ENCODE peak calls at places on chromosomes 2 and 18, in four cellular contexts. One of them, this sample, is unnamed.

GRCh38 chr18:961644-962355 is 57.1 kb downstream of the ADCYAP1 start:
- DNase-seq in body of pancreas: no peak
- DNase-seq in cardiac fibroblast: peak
- DNase-seq in pancreas: no peak
- DNase-seq in this sample: no peak

GRCh38 chr2:64276417-64277095 is 132.3 kb upstream of the PELI1 start:
- DNase-seq in body of pancreas: no peak
- DNase-seq in cardiac fibroblast: no peak
- DNase-seq in pancreas: no peak
- DNase-seq in this sample: no peak

GRCh38 chr18:78783564-78783960 is 196.1 kb upstream of the SALL3 start:
- DNase-seq in body of pancreas: no peak
- DNase-seq in cardiac fibroblast: no peak
- DNase-seq in pancreas: no peak
- DNase-seq in this sample: no peak

GRCh38 chr18:69631281-69631680 is 230.6 kb downstream of the DOK6 start:
- DNase-seq in body of pancreas: no peak
- DNase-seq in cardiac fibroblast: no peak
- DNase-seq in pancreas: no peak
- DNase-seq in this sample: no peak

GRCh38 chr2:200471324-200471848 is 38.5 kb downstream of the KCTD18 start:
- DNase-seq in body of pancreas: no peak
- DNase-seq in cardiac fibroblast: peak
- DNase-seq in pancreas: no peak
- DNase-seq in this sample: no peak

GRCh38 chr2:167144179-167144898 is 256.1 kb downstream of the XIRP2 start:
- DNase-seq in body of pancreas: no peak
- DNase-seq in cardiac fibroblast: peak
- DNase-seq in pancreas: no peak
- DNase-seq in this sample: no peak

GRCh38 chr2:181977661-181978350 is 7.8 kb upstream of the PPP1R1C start:
- DNase-seq in body of pancreas: no peak
- DNase-seq in cardiac fibroblast: no peak
- DNase-seq in pancreas: no peak
- DNase-seq in this sample: no peak

GRCh38 chr18:28147674-28148171 is 29.2 kb downstream of the CDH2 start:
- DNase-seq in body of pancreas: no peak
- DNase-seq in cardiac fibroblast: peak
- DNase-seq in pancreas: no peak
- DNase-seq in this sample: no peak

GRCh38 chr18:23126352-23127056 is 8.8 kb upstream of the CABLES1 start:
- DNase-seq in body of pancreas: no peak
- DNase-seq in cardiac fibroblast: no peak
- DNase-seq in pancreas: no peak
- DNase-seq in this sample: no peak

GRCh38 chr18:13725566-13726227 is 661 bp downstream of the FAM210A start:
- DNase-seq in body of pancreas: no peak
- DNase-seq in cardiac fibroblast: peak
- DNase-seq in pancreas: no peak
- DNase-seq in this sample: no peak

GRCh38 chr2:171957061-171957460 is 34.8 kb downstream of the HAT1 start:
- DNase-seq in body of pancreas: no peak
- DNase-seq in cardiac fibroblast: no peak
- DNase-seq in pancreas: no peak
- DNase-seq in this sample: no peak

GRCh38 chr2:117190856-117191255 is 623.6 kb upstream of the DDX18 start:
- DNase-seq in body of pancreas: no peak
- DNase-seq in cardiac fibroblast: no peak
- DNase-seq in pancreas: no peak
- DNase-seq in this sample: no peak

GRCh38 chr2:195675783-195676427 is 18.9 kb downstream of the SLC39A10 start:
- DNase-seq in body of pancreas: no peak
- DNase-seq in cardiac fibroblast: no peak
- DNase-seq in pancreas: no peak
- DNase-seq in this sample: no peak

GRCh38 chr2:12663306-12664037 is 53.3 kb upstream of the TRIB2 start:
- DNase-seq in body of pancreas: no peak
- DNase-seq in cardiac fibroblast: no peak
- DNase-seq in pancreas: no peak
- DNase-seq in this sample: no peak

GRCh38 chr2:128789776-128790455 is 471.2 kb upstream of the HS6ST1 start:
- DNase-seq in body of pancreas: no peak
- DNase-seq in cardiac fibroblast: no peak
- DNase-seq in pancreas: no peak
- DNase-seq in this sample: no peak

GRCh38 chr2:180205616-180206271 is 198.6 kb upstream of the CWC22 start:
- DNase-seq in body of pancreas: no peak
- DNase-seq in cardiac fibroblast: no peak
- DNase-seq in pancreas: no peak
- DNase-seq in this sample: no peak

GRCh38 chr18:6601241-6601640 is 128.3 kb upstream of the ARHGAP28 start:
- DNase-seq in body of pancreas: no peak
- DNase-seq in cardiac fibroblast: no peak
- DNase-seq in pancreas: no peak
- DNase-seq in this sample: no peak

GRCh38 chr18:31156831-31157763 is 5.6 kb downstream of the DSC1 start:
- DNase-seq in body of pancreas: no peak
- DNase-seq in cardiac fibroblast: peak
- DNase-seq in pancreas: no peak
- DNase-seq in this sample: peak

GRCh38 chr2:106339156-106339555 is 129.1 kb downstream of the RGPD3 start:
- DNase-seq in body of pancreas: no peak
- DNase-seq in cardiac fibroblast: no peak
- DNase-seq in pancreas: no peak
- DNase-seq in this sample: no peak

GRCh38 chr2:30425326-30425725 is 21.7 kb upstream of the LCLAT1 start:
- DNase-seq in body of pancreas: no peak
- DNase-seq in cardiac fibroblast: no peak
- DNase-seq in pancreas: no peak
- DNase-seq in this sample: no peak

GRCh38 chr18:53947092-53947640 is 277.3 kb downstream of the MBD2 start:
- DNase-seq in body of pancreas: no peak
- DNase-seq in cardiac fibroblast: no peak
- DNase-seq in pancreas: no peak
- DNase-seq in this sample: peak

GRCh38 chr18:55346387-55346786 is 241.6 kb downstream of the TCF4 start:
- DNase-seq in body of pancreas: no peak
- DNase-seq in cardiac fibroblast: no peak
- DNase-seq in pancreas: no peak
- DNase-seq in this sample: no peak

GRCh38 chr2:105646423-105647076 is 98.2 kb upstream of the NCK2 start:
- DNase-seq in body of pancreas: peak
- DNase-seq in cardiac fibroblast: no peak
- DNase-seq in pancreas: no peak
- DNase-seq in this sample: no peak

GRCh38 chr18:69636529-69637301 is 236.0 kb downstream of the DOK6 start:
- DNase-seq in body of pancreas: no peak
- DNase-seq in cardiac fibroblast: no peak
- DNase-seq in pancreas: no peak
- DNase-seq in this sample: no peak

GRCh38 chr2:63127594-63127993 is 77.0 kb downstream of the OTX1 start:
- DNase-seq in body of pancreas: no peak
- DNase-seq in cardiac fibroblast: no peak
- DNase-seq in pancreas: no peak
- DNase-seq in this sample: no peak

GRCh38 chr18:46570666-46571065 is 86.4 kb downstream of the LOXHD1 start:
- DNase-seq in body of pancreas: no peak
- DNase-seq in cardiac fibroblast: no peak
- DNase-seq in pancreas: no peak
- DNase-seq in this sample: no peak

GRCh38 chr18:2606335-2606734 is 35.0 kb downstream of the NDC80 start:
- DNase-seq in body of pancreas: no peak
- DNase-seq in cardiac fibroblast: peak
- DNase-seq in pancreas: no peak
- DNase-seq in this sample: no peak

GRCh38 chr2:67571785-67572718 is 174.9 kb downstream of the ETAA1 start:
- DNase-seq in body of pancreas: no peak
- DNase-seq in cardiac fibroblast: no peak
- DNase-seq in pancreas: no peak
- DNase-seq in this sample: no peak

GRCh38 chr2:20611844-20612356 is 39.0 kb downstream of the HS1BP3 start:
- DNase-seq in body of pancreas: no peak
- DNase-seq in cardiac fibroblast: no peak
- DNase-seq in pancreas: no peak
- DNase-seq in this sample: no peak

GRCh38 chr18:7558769-7559168 is 8.3 kb upstream of the PTPRM start:
- DNase-seq in body of pancreas: no peak
- DNase-seq in cardiac fibroblast: no peak
- DNase-seq in pancreas: no peak
- DNase-seq in this sample: no peak

GRCh38 chr2:191001624-191002023 is 12.3 kb downstream of the STAT1 start:
- DNase-seq in body of pancreas: no peak
- DNase-seq in cardiac fibroblast: no peak
- DNase-seq in pancreas: no peak
- DNase-seq in this sample: no peak

GRCh38 chr2:200702044-200702443 is 109.7 kb upstream of the BZW1 start:
- DNase-seq in body of pancreas: no peak
- DNase-seq in cardiac fibroblast: no peak
- DNase-seq in pancreas: no peak
- DNase-seq in this sample: no peak

GRCh38 chr2:31270136-31270535 is 36.2 kb downstream of the EHD3 start:
- DNase-seq in body of pancreas: no peak
- DNase-seq in cardiac fibroblast: no peak
- DNase-seq in pancreas: no peak
- DNase-seq in this sample: no peak

GRCh38 chr2:161068670-161069069 is 91.6 kb upstream of the TANK start:
- DNase-seq in body of pancreas: no peak
- DNase-seq in cardiac fibroblast: peak
- DNase-seq in pancreas: no peak
- DNase-seq in this sample: no peak

GRCh38 chr18:36518839-36519238 is 221.3 kb downstream of the FHOD3 start:
- DNase-seq in body of pancreas: no peak
- DNase-seq in cardiac fibroblast: no peak
- DNase-seq in pancreas: no peak
- DNase-seq in this sample: no peak

GRCh38 chr18:13437801-13438506 is 219.4 kb downstream of the LDLRAD4 start:
- DNase-seq in body of pancreas: no peak
- DNase-seq in cardiac fibroblast: no peak
- DNase-seq in pancreas: no peak
- DNase-seq in this sample: no peak

GRCh38 chr2:222604749-222605515 is 51.0 kb downstream of the FARSB start:
- DNase-seq in body of pancreas: no peak
- DNase-seq in cardiac fibroblast: no peak
- DNase-seq in pancreas: no peak
- DNase-seq in this sample: no peak

GRCh38 chr18:48889115-48889941 is 61.4 kb downstream of the SMAD7 start:
- DNase-seq in body of pancreas: peak
- DNase-seq in cardiac fibroblast: peak
- DNase-seq in pancreas: peak
- DNase-seq in this sample: no peak

GRCh38 chr2:190663839-190664238 is 15.0 kb downstream of the NAB1 start:
- DNase-seq in body of pancreas: no peak
- DNase-seq in cardiac fibroblast: no peak
- DNase-seq in pancreas: no peak
- DNase-seq in this sample: no peak

GRCh38 chr18:8515142-8515865 is 93.9 kb upstream of the RAB12 start:
- DNase-seq in body of pancreas: no peak
- DNase-seq in cardiac fibroblast: no peak
- DNase-seq in pancreas: no peak
- DNase-seq in this sample: no peak

GRCh38 chr2:38037757-38038615 is 38.0 kb downstream of the CYP1B1 start:
- DNase-seq in body of pancreas: no peak
- DNase-seq in cardiac fibroblast: peak
- DNase-seq in pancreas: no peak
- DNase-seq in this sample: no peak
- TF ChIP-seq CTCF in body of pancreas: no peak
- TF ChIP-seq CTCF in cardiac fibroblast: peak
- TF ChIP-seq CTCF in pancreas: no peak
- TF ChIP-seq CTCF in this sample: no peak

GRCh38 chr2:168198476-168199192 is 48.8 kb downstream of the STK39 start:
- DNase-seq in body of pancreas: no peak
- DNase-seq in cardiac fibroblast: no peak
- DNase-seq in pancreas: no peak
- DNase-seq in this sample: no peak
- TF ChIP-seq CTCF in body of pancreas: no peak
- TF ChIP-seq CTCF in cardiac fibroblast: no peak
- TF ChIP-seq CTCF in pancreas: no peak
- TF ChIP-seq CTCF in this sample: no peak

GRCh38 chr2:211854832-211855231 is 683.8 kb downstream of the ERBB4 start:
- DNase-seq in body of pancreas: no peak
- DNase-seq in cardiac fibroblast: no peak
- DNase-seq in pancreas: no peak
- DNase-seq in this sample: no peak
- TF ChIP-seq CTCF in body of pancreas: no peak
- TF ChIP-seq CTCF in cardiac fibroblast: peak
- TF ChIP-seq CTCF in pancreas: no peak
- TF ChIP-seq CTCF in this sample: no peak

DNA sequence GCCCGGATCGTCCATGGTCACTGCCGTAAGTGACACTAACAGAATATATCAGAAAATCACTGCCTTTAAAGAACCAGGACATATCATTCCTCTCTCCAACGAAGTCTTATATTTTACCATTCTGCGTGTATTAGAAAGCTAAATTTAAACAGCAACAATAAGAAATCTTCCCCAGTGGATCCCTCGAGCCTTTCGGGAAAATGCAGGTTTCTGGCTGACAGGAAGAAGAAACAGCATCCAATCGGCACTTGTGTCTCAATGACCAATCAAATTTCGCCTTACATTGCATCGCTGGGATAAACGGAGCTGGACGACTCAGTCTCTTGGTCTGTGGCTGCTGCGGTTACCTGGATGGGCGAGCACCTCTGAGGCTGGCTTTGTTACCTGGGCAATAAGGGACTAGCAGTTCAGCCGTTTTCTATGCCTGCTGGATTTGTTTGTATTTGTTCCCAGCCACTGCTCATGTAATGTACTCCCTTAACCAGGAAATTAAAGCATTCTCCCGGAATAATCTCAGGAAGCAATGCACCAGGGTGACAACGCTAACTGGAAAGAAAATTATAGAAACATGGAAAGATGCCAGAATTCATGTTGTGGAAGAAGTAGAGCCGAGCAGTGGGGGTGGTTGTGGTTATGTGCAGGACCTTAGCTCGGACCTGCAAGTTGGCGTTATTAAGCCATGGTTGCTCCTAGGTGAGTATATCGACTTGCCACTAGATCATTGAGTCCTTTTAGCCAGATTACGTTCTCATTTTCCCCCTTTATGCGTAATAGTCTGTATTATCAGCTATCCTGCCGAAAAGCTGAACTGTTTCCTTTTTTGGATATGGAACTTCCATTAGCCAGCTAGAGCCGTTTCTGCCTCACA is at the start of gene DUSP19:
- DNase-seq in body of pancreas: peak
- DNase-seq in cardiac fibroblast: peak
- DNase-seq in pancreas: peak
- DNase-seq in this sample: peak
- TF ChIP-seq CTCF in body of pancreas: no peak
- TF ChIP-seq CTCF in cardiac fibroblast: no peak
- TF ChIP-seq CTCF in pancreas: no peak
- TF ChIP-seq CTCF in this sample: no peak

This sample was measured in LNCaP clone FGC.